ENCODE peak calls at places on chromosomes 1 and 21, in nine cellular contexts. R, T, U, V, C, H, E, M and A are unnamed samples.
A peak's percentile ranks its signal among the peaks of the same experiment; 100 is the strongest.

GRCh38 chr1:183022202-183023145 is 746 bp upstream of the LAMC1 start:
- DNase-seq in V (peak; percentile 90), H (peak; percentile 80), C (peak; percentile 99), U (peak; percentile 95), R (peak; percentile 21), T (peak; percentile 65), E (peak; percentile 80), M (peak; percentile 87), A (peak; percentile 99)

GRCh38 chr1:36738245-36738644 is 255.5 kb upstream of the CSF3R start:
- DNase-seq in V (no peak), T (no peak), R (no peak), C (no peak), E (no peak), M (no peak), H (no peak), U (no peak), A (no peak)

GRCh38 chr1:10057305-10057704 is 24.5 kb downstream of the UBE4B start:
- DNase-seq in E (peak; percentile 26), H (no peak), V (no peak), T (no peak), M (no peak), U (no peak), C (peak; percentile 64), R (no peak), A (peak; percentile 46)

GRCh38 chr1:197356723-197357533 is 88.9 kb downstream of the CRB1 start:
- DNase-seq in U (no peak), H (peak; percentile 45), T (no peak), C (peak; percentile 82), V (peak; percentile 67), R (no peak), E (peak; percentile 35), M (peak; percentile 66), A (peak; percentile 76)

GRCh38 chr1:64006276-64007051 is 197.0 kb upstream of the UBE2U start:
- DNase-seq in M (peak; percentile 22), T (no peak), V (peak; percentile 62), H (peak; percentile 47), R (no peak), C (peak; percentile 58), E (peak; percentile 75), U (no peak), A (peak; percentile 78)

GRCh38 chr21:34890724-34891609 is 158.1 kb downstream of the RUNX1 start:
- DNase-seq in H (no peak), M (peak; percentile 52), C (peak; percentile 64), V (no peak), U (no peak), R (no peak), E (peak; percentile 23), T (peak; percentile 59), A (no peak)

GRCh38 chr1:245001252-245001651 is 136.9 kb upstream of the HNRNPU start:
- DNase-seq in C (no peak), U (no peak), V (no peak), E (no peak), T (no peak), H (no peak), R (no peak), M (no peak), A (no peak)

GRCh38 chr1:243792891-243793290 is 57.2 kb downstream of the AKT3 start:
- DNase-seq in T (no peak), R (no peak), V (no peak), E (no peak), H (no peak), U (no peak), M (no peak), C (no peak), A (no peak)

GRCh38 chr1:68442822-68443556 is 6.8 kb downstream of the RPE65 start:
- DNase-seq in M (peak; percentile 44), E (peak; percentile 30), T (no peak), R (no peak), U (peak; percentile 36), C (peak; percentile 72), H (peak; percentile 64), V (peak; percentile 41), A (peak; percentile 82)

GRCh38 chr1:88608139-88608943 is 75.7 kb upstream of the PKN2 start:
- DNase-seq in M (peak; percentile 42), U (peak; percentile 0), V (peak; percentile 32), C (peak; percentile 56), E (no peak), H (peak; percentile 41), T (no peak), R (no peak), A (peak; percentile 56)
- TF ChIP-seq CTCF in M (peak; percentile 64), U (peak; percentile 78), V (peak; percentile 43), C (peak; percentile 69), E (peak; percentile 41), H (peak; percentile 69), T (peak; percentile 41), R (peak; percentile 10), A (peak; percentile 58)

GRCh38 chr1:106360252-106360651 is 696.2 kb upstream of the PRMT6 start:
- DNase-seq in R (no peak), E (no peak), V (no peak), T (no peak), C (peak; percentile 1), U (no peak), M (no peak), H (no peak), A (no peak)
- TF ChIP-seq CTCF in R (no peak), E (no peak), V (no peak), T (no peak), C (no peak), U (peak; percentile 23), M (no peak), H (peak; percentile 22), A (peak; percentile 20)

GRCh38 chr1:203056516-203056915 is 29.3 kb downstream of the MYOG start:
- DNase-seq in V (no peak), U (no peak), E (no peak), T (no peak), C (no peak), H (no peak), R (no peak), M (no peak), A (peak; percentile 34)
- TF ChIP-seq CTCF in V (no peak), U (no peak), E (no peak), T (no peak), C (peak; percentile 14), H (no peak), R (no peak), M (no peak), A (peak; percentile 12)

DNA sequence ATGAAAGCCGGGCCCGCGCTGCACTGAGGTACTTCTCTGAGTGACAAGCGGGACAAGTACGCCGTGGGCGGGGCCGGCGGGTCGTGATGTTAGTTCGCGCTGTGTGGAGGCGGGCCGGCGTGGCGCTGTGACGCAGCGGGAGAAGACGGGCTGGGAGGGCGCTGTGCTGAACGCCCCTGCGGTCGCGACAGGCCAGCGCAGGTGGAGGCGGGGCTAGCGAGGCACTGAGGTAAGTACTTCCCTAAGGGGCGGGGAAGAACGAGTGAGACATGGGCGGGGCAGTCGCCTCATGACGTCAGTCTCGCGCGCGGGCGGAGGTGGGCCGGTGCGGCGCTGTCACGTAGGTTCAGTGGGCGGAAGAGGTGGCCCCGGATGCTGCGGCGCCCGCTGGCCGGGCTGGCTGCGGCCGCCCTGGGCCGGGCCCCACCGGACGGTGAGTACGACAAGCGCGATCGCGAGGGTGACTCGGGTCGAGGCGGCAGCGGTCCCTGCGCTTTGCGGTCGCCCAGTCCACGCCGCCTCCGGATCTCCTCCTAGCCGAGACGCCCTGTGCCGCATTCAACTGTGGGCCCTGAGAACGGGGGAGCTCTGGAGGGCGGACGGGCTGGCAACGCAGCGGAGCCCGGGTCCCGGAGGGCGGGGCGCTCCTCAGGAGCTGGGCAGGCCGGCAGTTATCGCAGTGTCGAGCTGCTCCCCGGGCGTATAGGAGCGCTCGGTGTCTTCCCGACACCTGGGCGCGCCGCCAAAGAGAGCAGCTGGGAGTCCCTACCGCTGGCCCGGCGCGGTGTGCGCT is at the start of gene GUK1:
- DNase-seq in V (peak; percentile 100), E (peak; percentile 100), T (peak; percentile 100), U (peak; percentile 97), H (peak; percentile 96), R (peak; percentile 97), C (peak; percentile 100), M (peak; percentile 100), A (peak; percentile 100)
- TF ChIP-seq CTCF in V (peak; percentile 19), E (no peak), T (peak; percentile 54), U (peak; percentile 23), H (no peak), R (peak; percentile 27), C (no peak), M (no peak), A (peak; percentile 32)

GRCh38 chr1:228455715-228456114 is 31.5 kb upstream of the RNF187 start:
- DNase-seq in H (no peak), R (no peak), E (no peak), C (peak; percentile 59), U (no peak), T (no peak), V (no peak), M (no peak), A (peak; percentile 23)

GRCh38 chr1:228459091-228459993 is 27.8 kb upstream of the RNF187 start:
- DNase-seq in H (peak; percentile 60), C (peak; percentile 83), M (peak; percentile 88), R (peak; percentile 33), E (peak; percentile 42), U (peak; percentile 45), T (no peak), V (peak; percentile 95), A (peak; percentile 93)

GRCh38 chr1:228457017-228457395 is 30.2 kb upstream of the RNF187 start:
- DNase-seq in T (no peak), C (no peak), H (no peak), U (no peak), M (no peak), V (no peak), E (no peak), R (no peak), A (no peak)

GRCh38 chr1:228456252-228457016 is 30.7 kb upstream of the RNF187 start:
- DNase-seq in R (no peak), U (no peak), M (no peak), E (no peak), C (no peak), H (no peak), V (no peak), T (no peak), A (no peak)

GRCh38 chr1:228457396-228458176 is 29.6 kb upstream of the RNF187 start:
- DNase-seq in T (peak; percentile 83), E (peak; percentile 76), V (peak; percentile 94), M (peak; percentile 97), C (peak; percentile 99), H (peak; percentile 99), R (peak; percentile 72), U (peak; percentile 97), A (peak; percentile 100)
- TF ChIP-seq CTCF in T (no peak), E (no peak), V (no peak), M (peak; percentile 40), C (peak; percentile 42), H (peak; percentile 58), R (peak; percentile 19), U (peak; percentile 31), A (peak; percentile 52)